ENCODE peak calls at places on chromosomes 6 and 20, in four cellular contexts. G is CD8-positive, alpha-beta T cell; B is cardiac muscle cell; V is iPS DF 6.9. C is an unnamed sample.

GRCh38 chr20:46361386-46361785 is 45.0 kb downstream of the ELMO2 start:
- DNase-seq in V (no peak), G (no peak), B (no peak), C (no peak)

GRCh38 chr6:107820571-107821261 is 3.4 kb downstream of the SCML4 start:
- DNase-seq in B (peak; percentile 40), V (no peak), G (peak; percentile 34), C (peak; percentile 19)

GRCh38 chr6:92231220-92231701 is 1188.1 kb downstream of the EPHA7 start:
- DNase-seq in V (no peak), G (no peak), B (no peak), C (no peak)

GRCh38 chr6:120916844-120917243 is 417.4 kb downstream of the TBC1D32 start:
- DNase-seq in B (no peak), G (no peak), V (no peak), C (no peak)

GRCh38 chr6:33177552-33178446 is 14.5 kb downstream of the COL11A2 start:
- DNase-seq in V (no peak), B (no peak), G (no peak), C (no peak)

GRCh38 chr6:28081486-28081751 is 1.1 kb downstream of the ZNF165 start:
- DNase-seq in B (no peak), V (no peak), G (peak; percentile 7), C (no peak)

GRCh38 chr6:136511921-136512320 is 38.3 kb downstream of the MAP7 start:
- DNase-seq in B (no peak), G (no peak), V (no peak), C (no peak)

GRCh38 chr6:134373282-134373922 is 55.5 kb upstream of the SGK1 start:
- DNase-seq in G (no peak), V (no peak), B (peak; percentile 81), C (no peak)

GRCh38 chr20:2756056-2756611 is 44.3 kb downstream of the CPXM1 start:
- DNase-seq in G (no peak), V (no peak), B (peak; percentile 80), C (peak; percentile 43)

GRCh38 chr6:35931120-35931561 is 10.2 kb upstream of the SRPK1 start:
- DNase-seq in V (no peak), B (no peak), G (no peak), C (no peak)

GRCh38 chr20:15890358-15890982 is 682.8 kb downstream of the KIF16B start:
- DNase-seq in G (no peak), B (no peak), V (no peak), C (no peak)

GRCh38 chr20:54063580-54063979 is 6.8 kb downstream of the BCAS1 start:
- DNase-seq in V (no peak), B (no peak), G (no peak), C (no peak)

GRCh38 chr6:169971171-169971861 is 219.9 kb downstream of the ERMARD start:
- DNase-seq in B (no peak), G (no peak), V (no peak), C (no peak)

GRCh38 chr6:5619249-5619648 is 357.9 kb downstream of the FARS2 start:
- DNase-seq in V (no peak), G (peak; percentile 43), B (no peak), C (no peak)

GRCh38 chr20:17626217-17627007 is 55.6 kb downstream of the RRBP1 start:
- DNase-seq in B (no peak), G (no peak), V (no peak), C (no peak)

GRCh38 chr6:130107710-130108109 is 89.3 kb downstream of the L3MBTL3 start:
- DNase-seq in V (no peak), B (peak; percentile 5), G (no peak), C (no peak)

GRCh38 chr6:35365599-35366596 is 23.5 kb downstream of the PPARD start:
- DNase-seq in B (no peak), V (no peak), G (no peak), C (no peak)

GRCh38 chr6:134908906-134909516 is 40.9 kb downstream of the ALDH8A1 start:
- DNase-seq in B (peak; percentile 98), V (no peak), G (no peak), C (peak; percentile 68)

GRCh38 chr6:38646166-38646565 is 6.4 kb upstream of the BTBD9 start:
- DNase-seq in V (no peak), G (no peak), B (no peak), C (no peak)

DNA sequence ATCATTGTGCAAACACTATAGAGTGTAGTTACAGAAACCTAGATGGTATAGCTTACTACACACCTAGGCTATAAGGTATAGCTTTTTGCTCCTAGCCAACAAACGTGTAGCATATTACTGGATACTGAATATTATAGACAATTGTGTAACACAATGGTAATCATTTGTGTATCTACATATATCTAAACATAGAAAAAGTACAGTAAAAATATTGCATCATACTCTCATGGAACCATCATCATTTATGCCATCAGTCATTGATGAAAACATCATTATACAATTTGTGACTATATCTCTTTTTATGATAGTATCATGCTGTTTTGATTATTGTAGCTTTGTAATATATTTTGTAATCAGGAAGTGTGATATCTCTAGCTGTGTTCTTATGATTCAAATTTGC is 21.0 kb upstream of the HCRTR2 start:
- DNase-seq in B (no peak), G (no peak), V (no peak), C (no peak)
- H3K4me1 ChIP-seq in B (no peaks in the 10 kb centered on the region), G (no peaks in the 10 kb centered on the region), V (no peaks in the 10 kb centered on the region), C (no peaks in the 10 kb centered on the region)

GRCh38 chr6:7973603-7974002 is 63.0 kb upstream of the TXNDC5 start:
- DNase-seq in G (no peak), B (no peak), V (no peak), C (no peak)

GRCh38 chr6:7976485-7977010 is 66.0 kb upstream of the TXNDC5 start:
- DNase-seq in B (no peak), V (no peak), G (no peak), C (no peak)

GRCh38 chr6:7975764-7976146 is 65.2 kb upstream of the TXNDC5 start:
- DNase-seq in V (no peak), G (no peak), B (peak; percentile 60), C (peak; percentile 36)

GRCh38 chr6:7974553-7974931 is 64.0 kb upstream of the TXNDC5 start:
- DNase-seq in G (no peak), V (no peak), B (no peak), C (no peak)

DNA sequence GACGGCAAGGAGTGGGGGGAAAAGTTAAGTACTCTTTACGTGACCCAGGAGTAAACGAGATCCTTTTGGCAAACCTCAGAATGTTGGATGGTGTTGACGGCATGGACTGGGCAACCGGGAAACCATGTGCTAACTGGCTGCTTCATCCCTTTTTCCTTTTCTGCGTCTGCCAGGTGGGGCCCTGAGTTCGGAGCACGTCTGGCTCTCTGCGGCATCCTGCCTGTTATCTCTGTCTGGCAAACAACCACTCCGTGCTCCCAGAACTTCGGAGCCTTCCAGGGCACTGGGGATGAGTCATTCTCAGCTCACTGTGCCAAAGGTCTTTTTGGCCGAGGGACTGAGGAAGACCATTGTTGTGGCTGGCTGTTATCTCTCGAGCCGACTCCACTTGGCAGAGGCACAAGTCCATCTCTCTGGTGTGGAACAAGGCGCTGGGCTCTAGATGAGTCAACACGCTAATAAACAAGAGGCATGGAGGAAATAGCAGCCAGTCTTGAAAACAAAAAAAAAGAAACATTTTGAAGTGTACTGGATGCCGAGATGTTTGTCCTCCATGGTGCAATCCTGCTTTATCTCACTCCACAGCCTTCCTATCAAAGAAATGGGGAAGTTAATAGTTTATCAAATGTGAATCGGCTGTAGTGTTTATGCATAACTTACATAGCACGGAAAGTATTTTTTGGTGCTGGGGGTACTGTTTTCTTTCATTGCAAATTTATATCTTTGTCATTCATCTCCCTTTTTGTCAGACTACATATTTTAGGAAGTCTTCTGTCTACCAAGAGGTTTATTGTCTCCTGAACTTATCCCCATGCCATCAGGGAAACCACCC is 64.6 kb upstream of the TXNDC5 start:
- DNase-seq in G (no peak), V (no peak), B (peak; percentile 100), C (peak; percentile 91)
- H3K4me3 ChIP-seq in G (no peak overlapping the region), V (no peak overlapping the region), B (no peak overlapping the region), C (peak overlapping the region; percentile 50)

GRCh38 chr20:31816221-31816620 is 2.9 kb upstream of the MYLK2 start:
- DNase-seq in B (no peak), V (no peak), G (no peak), C (no peak)
- H3K4me1 ChIP-seq in B (peaks cover 24% of the 10 kb centered on the region), V (no peaks in the 10 kb centered on the region), G (no peaks in the 10 kb centered on the region), C (peaks cover 8% of the 10 kb centered on the region)

GRCh38 chr20:43987018-43987417 is 72.4 kb downstream of the TOX2 start:
- DNase-seq in V (no peak), G (no peak), B (no peak), C (no peak)

GRCh38 chr20:43991264-43991663 is 76.6 kb downstream of the TOX2 start:
- DNase-seq in V (no peak), G (no peak), B (no peak), C (no peak)

GRCh38 chr20:43987531-43987930 is 72.9 kb downstream of the TOX2 start:
- DNase-seq in V (no peak), B (no peak), G (no peak), C (no peak)

GRCh38 chr20:43988451-43988850 is 73.8 kb downstream of the TOX2 start:
- DNase-seq in B (no peak), G (no peak), V (no peak), C (no peak)

DNA sequence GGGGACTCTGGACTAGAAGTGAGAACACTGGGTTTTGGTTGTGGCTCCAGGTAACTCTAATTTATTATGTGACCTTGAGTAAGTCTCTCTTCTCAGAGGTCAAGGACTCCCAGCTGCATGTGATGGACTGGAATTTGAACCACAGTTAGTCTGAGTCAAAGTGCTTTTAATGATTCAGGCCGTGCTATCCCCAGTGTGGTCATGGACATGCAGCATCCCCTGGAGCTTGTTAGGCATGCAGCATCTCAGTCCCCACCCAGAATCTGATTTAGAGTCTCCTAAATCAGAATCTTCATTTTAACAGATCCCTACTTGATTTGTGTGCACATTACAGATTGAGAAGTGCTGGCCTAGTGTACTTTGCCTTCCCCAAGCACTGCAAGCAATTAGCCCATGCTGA is 74.2 kb downstream of the TOX2 start:
- DNase-seq in G (no peak), B (no peak), V (no peak), C (no peak)
- H3K4me3 ChIP-seq in G (no peak overlapping the region), B (no peak overlapping the region), V (no peak overlapping the region), C (no peak overlapping the region)